ENCODE peak calls at places on chromosomes 16 and 17, in five cellular contexts. C is PC-3; B is colonic mucosa; R is ovary; H is CD8-positive, alpha-beta T cell. O is an unnamed sample. For H3K9me3, the result is how much of the 10 kb centered on the place peaks cover.

GRCh38 chr17:67629963-67630320 is 87.8 kb upstream of the NOL11 start:
- DNase-seq in H (no peak), R (no peak), C (peak), B (no peak), O (no peak)

GRCh38 chr16:78704421-78704820 is 605.0 kb downstream of the WWOX start:
- DNase-seq in R (no peak), C (no peak), H (no peak), B (no peak), O (no peak)

GRCh38 chr16:71610936-71611871 is 14.8 kb upstream of the MARVELD3 start:
- DNase-seq in R (peak), B (peak), H (peak), C (peak), O (peak)

GRCh38 chr17:40551874-40552768 is 13.2 kb downstream of the CCR7 start:
- DNase-seq in H (no peak), C (peak), B (peak), R (peak), O (no peak)

GRCh38 chr16:3045758-3046505 is 429 bp upstream of the MMP25 start:
- DNase-seq in R (no peak), H (no peak), C (no peak), B (no peak), O (no peak)

GRCh38 chr17:68719431-68719830 is 118.3 kb upstream of the FAM20A start:
- DNase-seq in R (no peak), C (peak), B (no peak), H (no peak), O (no peak)

GRCh38 chr17:44981221-44981968 is 13.3 kb upstream of the C1QL1 start:
- DNase-seq in B (no peak), R (no peak), H (no peak), C (peak), O (no peak)

GRCh38 chr17:8004899-8005298 is 2.5 kb downstream of the GUCY2D start:
- DNase-seq in H (no peak), R (no peak), C (no peak), B (no peak), O (no peak)

GRCh38 chr17:62706598-62707424 is 79.3 kb downstream of the MRC2 start:
- DNase-seq in R (no peak), B (no peak), C (no peak), H (no peak), O (no peak)

GRCh38 chr16:68298907-68299515 is 11.7 kb downstream of the SLC7A6OS start:
- DNase-seq in H (no peak), C (peak), B (no peak), R (no peak), O (no peak)
- H3K27ac ChIP-seq in H (no peak), C (no peak), B (no peak), R (no peak), O (no peak)

DNA sequence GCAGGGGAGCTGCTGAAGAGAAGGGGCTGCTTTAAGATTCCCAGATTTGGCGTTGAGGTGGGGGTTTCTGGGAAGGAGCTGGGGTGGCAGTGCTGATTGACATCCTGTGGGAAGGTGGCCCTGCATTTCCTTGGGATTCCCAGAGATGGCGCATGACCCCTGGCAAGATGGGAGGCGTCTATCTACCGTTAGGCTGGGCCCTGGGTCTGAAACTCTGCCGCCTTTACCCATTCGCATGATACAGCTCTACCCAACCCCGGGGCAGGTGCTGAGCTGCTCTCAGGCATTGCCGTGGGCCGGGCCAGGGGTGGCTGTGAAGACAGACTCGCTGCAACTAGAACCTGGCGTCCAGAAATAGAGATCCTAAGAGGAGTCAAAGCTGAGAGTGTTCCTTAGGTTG is 9.9 kb upstream of the MVD start:
- DNase-seq in R (no peak), H (no peak), C (no peak), B (no peak), O (no peak)
- TF ChIP-seq CTCF in R (no peak), H (no peak), C (peak), B (no peak), O (no peak)

DNA sequence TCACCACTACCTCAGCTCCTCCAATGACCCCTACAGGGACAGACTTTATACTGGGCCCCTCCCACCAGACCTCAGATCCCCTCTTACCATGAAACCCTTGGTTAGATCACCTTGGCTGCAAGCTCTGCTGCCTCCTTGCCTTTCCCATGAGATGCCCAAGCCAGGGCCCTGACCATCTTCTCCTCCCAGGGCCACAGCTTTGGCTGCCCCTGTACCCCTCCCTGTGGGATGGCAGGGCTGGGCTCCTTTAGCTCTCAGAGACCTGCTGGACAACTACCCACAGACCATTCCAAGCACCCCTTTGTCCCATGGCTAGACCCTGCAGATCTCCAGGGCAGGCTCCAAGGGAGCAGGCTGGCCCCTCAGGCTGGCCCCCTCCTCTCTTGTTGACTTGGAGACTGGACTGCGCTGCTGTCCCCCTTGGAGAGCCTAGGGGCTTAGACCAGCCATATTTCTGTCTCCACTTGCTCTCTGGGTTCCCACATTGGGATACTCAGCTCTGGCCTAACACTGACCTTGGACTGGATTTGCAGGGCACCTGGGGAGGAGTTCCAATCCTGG is 1692.7 kb downstream of the TP53TG3F start:
- DNase-seq in R (no peak), C (no peak), B (no peak), H (no peak), O (no peak)
- H3K9me3 ChIP-seq in R (under half), C (under half), B (under half), H (under half), O (under half)

GRCh38 chr16:22375963-22376640 is 1.7 kb upstream of the CDR2 start:
- DNase-seq in R (no peak), H (no peak), B (no peak), C (no peak), O (no peak)

GRCh38 chr16:22383827-22384226 is 9.4 kb upstream of the CDR2 start:
- DNase-seq in R (no peak), H (no peak), C (no peak), B (no peak), O (no peak)

GRCh38 chr16:22380529-22380928 is 6.1 kb upstream of the CDR2 start:
- DNase-seq in R (no peak), H (no peak), B (no peak), C (no peak), O (no peak)

GRCh38 chr16:22379656-22380055 is 5.2 kb upstream of the CDR2 start:
- DNase-seq in H (no peak), B (no peak), C (no peak), R (no peak), O (no peak)

DNA sequence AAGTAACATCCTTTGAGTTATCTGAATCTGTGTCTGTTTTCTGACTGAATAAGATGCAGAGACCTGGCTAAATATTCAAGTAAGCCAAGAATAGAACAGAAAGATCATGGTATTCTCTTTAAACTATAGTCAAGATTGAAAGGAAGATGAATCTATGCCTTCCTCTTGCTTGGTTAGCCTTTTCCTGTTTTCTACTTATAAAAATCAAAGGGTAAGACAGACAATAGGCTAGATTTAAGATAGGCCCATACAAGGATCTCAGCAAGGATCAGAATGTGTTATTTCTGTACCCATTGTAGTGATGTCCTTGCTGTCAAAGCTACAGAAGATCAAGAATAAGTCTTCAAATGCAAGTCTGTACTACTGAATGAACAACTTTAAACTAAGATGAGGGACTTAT is 7.0 kb upstream of the CDR2 start:
- DNase-seq in R (no peak), H (no peak), C (no peak), B (no peak), O (no peak)
- H3K27ac ChIP-seq in R (no peak), H (peak), C (no peak), B (no peak), O (peak)

DNA sequence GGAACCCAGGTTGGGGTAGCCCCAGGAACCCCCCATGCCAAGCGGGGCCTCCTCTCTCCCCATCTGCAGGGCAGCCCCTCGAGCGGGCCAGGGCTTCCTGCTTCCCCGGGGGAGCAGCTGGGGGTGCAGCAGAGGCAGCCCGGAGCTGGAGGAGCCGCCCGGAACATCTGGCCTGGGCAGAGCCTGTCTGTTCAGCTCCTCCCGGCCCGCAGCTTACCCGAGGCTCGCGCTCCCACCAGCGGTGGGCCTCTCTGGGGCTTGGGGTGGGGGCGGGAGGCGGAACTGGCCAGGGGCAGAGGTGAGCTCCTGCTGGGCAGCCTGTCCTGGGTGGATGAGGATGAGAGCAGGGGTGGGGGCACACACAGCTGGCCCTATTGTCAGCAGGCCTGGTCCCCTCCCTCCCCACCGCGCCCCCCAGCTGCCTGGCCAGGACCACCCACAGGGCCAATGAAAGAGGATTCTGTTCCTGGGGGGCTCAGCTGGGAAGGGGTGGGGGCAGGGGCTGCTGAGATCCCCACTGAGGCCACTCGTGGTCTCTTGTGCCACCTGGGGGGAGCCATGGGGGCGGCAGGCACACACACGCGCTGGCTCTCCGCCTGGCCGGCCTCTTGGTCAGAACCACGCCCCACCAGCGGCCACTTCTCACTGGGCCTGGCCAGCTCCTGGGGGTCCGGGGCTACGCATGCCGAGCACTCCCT is 34.7 kb downstream of the BAHCC1 start:
- DNase-seq in B (no peak), R (no peak), C (no peak), H (no peak), O (no peak)
- TF ChIP-seq CTCF in B (no peak), R (no peak), C (no peak), H (no peak), O (no peak)

GRCh38 chr17:18891541-18891940 is 33.6 kb downstream of the PRPSAP2 start:
- DNase-seq in B (no peak), R (no peak), C (no peak), H (no peak), O (no peak)

GRCh38 chr17:18896947-18897346 is 39.0 kb downstream of the PRPSAP2 start:
- DNase-seq in B (no peak), H (no peak), C (no peak), R (no peak), O (no peak)

GRCh38 chr17:18896146-18896545 is 38.2 kb downstream of the PRPSAP2 start:
- DNase-seq in R (no peak), C (no peak), B (no peak), H (no peak), O (no peak)
- H3K9me3 ChIP-seq in R (under half), C (under half), B (under half), H (under half), O (under half)